ENCODE peak calls at places on chromosomes 4 and X, in seven cellular contexts. V is H1, U is HCT116, Q is K562, J is HepG2, N is GM12878, T is T47D. R is an unnamed sample.

GRCh38 chrX:56314334-56314733 is 82.2 kb downstream of the KLF8 start:
- DNase-seq in V (no peak), U (no peak), Q (no peak), J (no peak), N (no peak), T (no peak), R (no peak)

GRCh38 chr4:167233523-167234387 is 539 bp downstream of the SPOCK3 start:
- DNase-seq in V (peak), U (no peak), Q (no peak), J (no peak), N (no peak), T (no peak), R (peak)

GRCh38 chr4:78565971-78566372 is 14.4 kb downstream of the ANXA3 start:
- DNase-seq in V (no peak), U (peak), Q (no peak), J (peak), N (no peak), T (peak), R (no peak)

GRCh38 chrX:3962511-3963350 is 249.3 kb upstream of the PRKX start:
- DNase-seq in V (no peak), U (no peak), Q (peak), J (peak), N (no peak), T (peak), R (peak)

GRCh38 chr4:110953898-110954297 is 331.0 kb upstream of the PITX2 start:
- DNase-seq in V (no peak), U (no peak), Q (no peak), J (no peak), N (no peak), T (no peak), R (no peak)

GRCh38 chr4:114813961-114814360 is 215.4 kb downstream of the UGT8 start:
- DNase-seq in V (no peak), U (no peak), Q (no peak), J (no peak), N (no peak), T (no peak), R (no peak)

GRCh38 chrX:136619889-136620505 is 28.0 kb upstream of the CD40LG start:
- DNase-seq in V (no peak), U (no peak), Q (no peak), J (no peak), N (no peak), T (no peak), R (no peak)

GRCh38 chrX:53678667-53679066 is 7.9 kb downstream of the HUWE1 start:
- DNase-seq in V (no peak), U (no peak), Q (no peak), J (no peak), N (no peak), T (peak), R (no peak)

GRCh38 chr4:88860594-88860993 is 163.0 kb upstream of the NAP1L5 start:
- DNase-seq in V (no peak), U (no peak), Q (no peak), J (no peak), N (no peak), T (no peak), R (no peak)

GRCh38 chr4:1198070-1198844 is 25.9 kb upstream of the SPON2 start:
- DNase-seq in V (no peak), U (no peak), Q (no peak), J (no peak), N (no peak), T (no peak), R (peak)

GRCh38 chrX:129565046-129565649 is 25.1 kb downstream of the OCRL start:
- DNase-seq in V (no peak), U (no peak), Q (no peak), J (no peak), N (no peak), T (peak), R (no peak)

GRCh38 chrX:148288451-148288850 is 212.0 kb upstream of the AFF2 start:
- DNase-seq in V (no peak), U (no peak), Q (no peak), J (no peak), N (no peak), T (no peak), R (no peak)

GRCh38 chrX:138026211-138026610 is 460.3 kb downstream of the ZIC3 start:
- DNase-seq in V (no peak), U (no peak), Q (no peak), J (no peak), N (no peak), T (peak), R (peak)

GRCh38 chr4:168150651-168151050 is 58.3 kb downstream of the ANXA10 start:
- DNase-seq in V (no peak), U (no peak), Q (no peak), J (no peak), N (no peak), T (no peak), R (no peak)

GRCh38 chrX:30821116-30821515 is 67.9 kb downstream of the TAB3 start:
- DNase-seq in V (no peak), U (no peak), Q (no peak), J (no peak), N (no peak), T (peak), R (no peak)

GRCh38 chrX:724256-724655 is 93.7 kb downstream of the SHOX start:
- DNase-seq in V (no peak), U (no peak), Q (no peak), J (no peak), N (no peak), T (no peak), R (no peak)

DNA sequence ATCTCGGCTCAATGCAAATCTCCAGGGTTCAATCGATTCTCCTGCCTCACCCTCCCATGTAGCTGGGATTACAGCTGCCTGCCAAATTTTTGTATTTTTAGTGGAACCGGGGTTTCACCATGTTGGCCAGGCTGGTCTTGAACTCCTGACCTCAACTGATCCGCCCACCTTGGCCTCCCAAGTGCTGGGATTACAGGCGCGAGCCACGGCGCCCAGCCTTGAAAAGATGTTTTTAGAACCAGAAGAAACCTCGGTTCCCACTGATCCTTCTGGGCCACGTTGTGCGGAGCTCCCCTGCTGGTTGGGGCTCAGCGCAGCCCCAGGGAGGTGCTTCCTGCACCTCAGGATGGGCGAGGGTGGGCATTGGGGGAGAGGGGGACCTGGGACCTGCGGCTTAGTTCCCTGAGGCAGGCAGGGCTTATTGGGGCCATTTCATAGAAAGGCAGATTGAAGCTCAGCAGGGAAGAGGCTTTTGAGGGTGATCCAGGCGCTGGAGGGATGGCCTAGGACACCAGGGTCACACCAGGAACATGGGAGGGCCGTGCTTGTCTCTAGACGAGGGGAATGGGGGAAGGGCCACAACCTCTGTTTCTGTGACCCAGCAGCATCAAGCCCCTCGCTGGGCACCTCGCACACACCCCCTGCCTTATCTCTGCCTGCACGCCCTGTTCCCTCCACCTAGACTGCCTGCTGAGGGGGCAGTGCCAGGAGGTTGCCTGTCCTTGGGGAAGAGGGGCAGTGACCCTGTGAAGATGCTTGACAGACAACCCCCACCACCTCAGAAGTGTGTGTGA is 6.3 kb upstream of the ADD1 start:
- DNase-seq in V (peak), U (no peak), Q (no peak), J (no peak), N (no peak), T (no peak), R (peak)
- TF ChIP-seq JUND in V (no peak), U (no peak), Q (no peak), J (no peak), N (no peak), T (no peak), R (no peak)

GRCh38 chrX:19613645-19614323 is 98.5 kb upstream of the MAP3K15 start:
- DNase-seq in V (no peak), U (no peak), Q (no peak), J (no peak), N (no peak), T (no peak), R (no peak)

GRCh38 chrX:19611636-19612376 is 96.5 kb upstream of the MAP3K15 start:
- DNase-seq in V (no peak), U (no peak), Q (no peak), J (no peak), N (no peak), T (no peak), R (no peak)

GRCh38 chrX:19604375-19604774 is 89.1 kb upstream of the MAP3K15 start:
- DNase-seq in V (no peak), U (no peak), Q (no peak), J (no peak), N (no peak), T (no peak), R (no peak)

GRCh38 chrX:19609541-19609940 is 94.2 kb upstream of the MAP3K15 start:
- DNase-seq in V (no peak), U (no peak), Q (no peak), J (no peak), N (no peak), T (no peak), R (no peak)
- TF ChIP-seq JUND in V (no peak), U (no peak), Q (no peak), J (no peak), N (no peak), T (no peak), R (no peak)

GRCh38 chr4:113806850-113807249 is 45.3 kb upstream of the CAMK2D start:
- DNase-seq in V (no peak), U (no peak), Q (no peak), J (no peak), N (no peak), T (no peak), R (no peak)

GRCh38 chr4:113811329-113811728 is 49.8 kb upstream of the CAMK2D start:
- DNase-seq in V (no peak), U (no peak), Q (no peak), J (no peak), N (no peak), T (no peak), R (no peak)

GRCh38 chr4:113810906-113811305 is 49.4 kb upstream of the CAMK2D start:
- DNase-seq in V (no peak), U (no peak), Q (no peak), J (no peak), N (no peak), T (no peak), R (no peak)

GRCh38 chr4:113809313-113809712 is 47.8 kb upstream of the CAMK2D start:
- DNase-seq in V (no peak), U (no peak), Q (no peak), J (no peak), N (no peak), T (no peak), R (no peak)
- TF ChIP-seq JUND in V (no peak), U (no peak), Q (no peak), J (no peak), N (no peak), T (no peak), R (no peak)

DNA sequence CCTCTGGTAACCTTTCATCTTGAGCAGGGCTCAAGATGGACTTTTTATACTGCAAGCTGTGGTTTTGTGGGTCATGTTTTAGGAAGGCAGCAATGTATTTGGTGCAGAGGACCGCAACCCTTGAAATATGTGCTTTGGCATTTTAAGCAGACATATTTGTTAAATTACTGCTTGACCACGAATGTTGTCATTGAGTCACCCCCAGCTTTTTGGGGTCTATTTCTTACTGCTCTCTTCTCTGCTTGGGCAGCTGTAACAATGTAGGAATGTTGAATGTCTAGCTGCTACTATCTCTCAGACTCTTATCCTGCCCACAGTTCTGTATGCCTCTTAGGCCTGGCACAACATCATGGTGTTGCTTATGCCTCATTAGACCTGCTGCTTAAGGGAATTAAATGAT is 6.0 kb downstream of the RBPJ start:
- DNase-seq in V (no peak), U (no peak), Q (no peak), J (no peak), N (no peak), T (no peak), R (no peak)
- TF ChIP-seq JUND in V (no peak), U (no peak), Q (no peak), J (no peak), N (no peak), T (no peak), R (peak)

GRCh38 chr4:135185256-135185655 is 983.7 kb upstream of the PABPC4L start:
- DNase-seq in V (peak), U (no peak), Q (no peak), J (no peak), N (no peak), T (no peak), R (no peak)

GRCh38 chr4:135186002-135186401 is 984.4 kb upstream of the PABPC4L start:
- DNase-seq in V (peak), U (no peak), Q (no peak), J (no peak), N (no peak), T (no peak), R (no peak)

DNA sequence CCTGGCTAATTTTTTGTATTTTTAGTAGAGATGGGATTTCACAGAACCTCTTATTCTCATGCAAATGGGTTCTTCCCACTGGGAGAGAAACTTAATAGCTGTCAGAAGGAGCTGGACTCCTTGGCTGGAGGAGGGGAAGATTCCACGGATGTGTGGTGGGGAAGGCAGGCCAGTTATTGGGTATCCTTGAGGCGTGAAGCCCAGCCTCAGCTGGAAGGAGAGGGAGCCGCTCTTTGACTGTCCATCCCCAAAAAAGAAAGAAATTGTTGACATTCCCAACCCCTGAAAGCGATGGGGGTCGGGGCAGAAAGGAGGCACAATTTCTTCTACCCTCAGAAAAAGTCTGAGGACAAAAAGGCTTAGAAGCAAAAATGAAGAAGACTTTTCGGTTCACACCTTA is 983.1 kb upstream of the PABPC4L start:
- DNase-seq in V (peak), U (no peak), Q (no peak), J (no peak), N (no peak), T (no peak), R (no peak)
- TF ChIP-seq JUND in V (no peak), U (no peak), Q (no peak), J (no peak), N (no peak), T (no peak), R (no peak)

DNA sequence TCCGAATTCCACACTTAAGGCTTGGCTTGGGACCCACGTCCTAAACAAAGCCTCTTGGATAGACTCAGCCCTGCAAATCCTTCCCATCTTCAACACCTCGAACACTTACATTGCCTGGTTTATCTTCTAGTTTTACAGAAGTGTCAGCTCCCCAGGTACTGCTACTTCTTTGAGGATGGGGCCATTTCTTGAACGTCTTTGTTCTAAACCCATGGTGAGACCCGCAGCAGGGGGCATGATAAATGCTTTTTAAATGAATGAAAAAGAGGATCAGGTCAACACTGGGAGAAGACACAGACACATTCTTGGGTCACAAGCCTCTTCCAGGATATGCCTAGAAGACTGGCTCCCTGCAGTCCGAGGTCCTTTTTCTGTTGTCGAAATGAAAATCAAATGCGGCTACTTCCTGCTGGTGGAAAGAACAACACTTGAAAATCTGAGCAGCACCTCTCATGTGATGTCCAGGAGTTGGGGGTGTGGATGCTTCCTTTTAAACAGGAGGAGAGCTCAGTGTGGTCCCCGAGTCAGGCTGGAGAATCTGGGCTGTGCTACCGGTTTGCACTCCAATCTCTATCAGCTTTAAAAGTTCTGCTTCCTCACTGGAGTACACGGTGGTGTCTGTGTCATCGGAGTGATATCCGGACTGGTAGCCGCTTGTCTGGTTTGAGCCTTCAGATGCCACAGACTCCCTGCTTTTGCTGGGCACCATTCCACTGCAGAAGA is 45.8 kb downstream of the KDR start:
- DNase-seq in V (no peak), U (no peak), Q (no peak), J (no peak), N (no peak), T (no peak), R (no peak)
- TF ChIP-seq JUND in V (no peak), U (no peak), Q (no peak), J (no peak), N (no peak), T (no peak), R (no peak)

DNA sequence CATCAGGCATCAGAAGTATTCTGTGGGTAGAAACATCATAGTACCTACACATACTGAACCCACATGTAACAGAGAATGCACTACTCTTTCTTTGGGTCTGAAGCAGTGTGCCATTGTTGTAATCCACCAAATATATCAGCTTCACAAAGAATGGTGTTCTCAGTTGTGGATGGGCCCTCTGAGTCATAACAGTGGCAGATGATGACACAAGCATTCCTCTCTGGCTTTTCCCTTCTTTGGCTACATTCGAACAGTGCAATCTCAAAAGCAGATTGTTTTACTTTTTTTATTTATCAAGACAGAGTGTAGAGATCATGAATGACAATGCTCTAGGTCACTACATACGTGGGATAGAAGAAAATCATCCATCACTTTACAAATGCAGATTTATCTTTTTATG is 247.2 kb upstream of the EPHA5 start:
- DNase-seq in V (no peak), U (no peak), Q (no peak), J (no peak), N (no peak), T (no peak), R (no peak)
- TF ChIP-seq JUND in V (no peak), U (no peak), Q (no peak), J (no peak), N (no peak), T (no peak), R (no peak)

DNA sequence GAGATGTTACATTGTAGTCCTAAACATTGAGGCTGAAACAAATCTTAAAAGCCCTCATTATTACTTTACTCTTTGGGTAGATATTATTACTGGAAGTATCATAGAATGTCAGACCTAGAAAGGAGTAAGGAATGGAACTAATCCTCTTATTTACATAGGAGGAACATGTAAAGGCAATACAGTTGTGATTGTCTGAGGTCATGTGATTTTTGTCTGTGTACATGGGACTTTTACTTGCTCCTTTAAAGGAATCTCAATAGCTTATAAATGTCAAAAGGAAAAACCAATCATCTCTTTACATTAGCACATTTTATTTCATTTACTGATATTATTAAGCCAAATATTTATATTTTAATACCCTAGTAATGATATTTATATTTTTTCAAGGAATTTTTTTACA is 568.2 kb downstream of the CCSER1 start:
- DNase-seq in V (no peak), U (no peak), Q (no peak), J (no peak), N (no peak), T (no peak), R (no peak)
- TF ChIP-seq JUND in V (no peak), U (no peak), Q (no peak), J (no peak), N (no peak), T (no peak), R (no peak)

GRCh38 chr4:53128959-53129358 is 236.9 kb downstream of the SCFD2 start:
- DNase-seq in V (no peak), U (no peak), Q (no peak), J (no peak), N (no peak), T (no peak), R (no peak)
- TF ChIP-seq JUND in V (no peak), U (no peak), Q (no peak), J (no peak), N (no peak), T (no peak), R (no peak)

GRCh38 chr4:101669832-101670188 is 120.7 kb upstream of the BANK1 start:
- DNase-seq in V (no peak), U (no peak), Q (no peak), J (no peak), N (no peak), T (no peak), R (no peak)
- TF ChIP-seq JUND in V (no peak), U (no peak), Q (no peak), J (no peak), N (no peak), T (no peak), R (no peak)